ENCODE peak calls at places on chromosomes 5 and 9, in ten cellular contexts. D, V, Y, G, S, H, K, L, A and J are unnamed samples.

GRCh38 chr5:175599210-175599609 is 58.7 kb upstream of the HRH2 start:
- DNase-seq in D (no peak), V (no peak), Y (no peak), G (no peak), S (no peak), H (no peak), K (no peak), L (no peak), A (no peak), J (no peak)

GRCh38 chr5:156971848-156972525 is 9.0 kb upstream of the TIMD4 start:
- DNase-seq in D (no peak), V (no peak), Y (no peak), G (no peak), S (no peak), H (no peak), K (peak), L (no peak), A (no peak), J (no peak)

GRCh38 chr5:41707853-41708603 is 162.2 kb downstream of the OXCT1 start:
- DNase-seq in D (no peak), V (no peak), Y (peak), G (peak), S (peak), H (peak), K (no peak), L (no peak), A (no peak), J (no peak)

GRCh38 chr9:70389642-70390266 is 24.7 kb downstream of the KLF9 start:
- DNase-seq in D (no peak), V (no peak), Y (no peak), G (no peak), S (no peak), H (no peak), K (no peak), L (no peak), A (no peak), J (no peak)

GRCh38 chr9:28073278-28073677 is 500.0 kb upstream of the C9orf72 start:
- DNase-seq in D (no peak), V (no peak), Y (peak), G (peak), S (peak), H (peak), K (no peak), L (peak), A (no peak), J (no peak)

GRCh38 chr9:115212832-115213231 is 94.9 kb upstream of the TNC start:
- DNase-seq in D (no peak), V (no peak), Y (no peak), G (no peak), S (no peak), H (no peak), K (no peak), L (no peak), A (no peak), J (no peak)

GRCh38 chr9:77953590-77953989 is 78.0 kb downstream of the GNAQ start:
- DNase-seq in D (no peak), V (no peak), Y (no peak), G (no peak), S (no peak), H (no peak), K (no peak), L (no peak), A (no peak), J (no peak)

GRCh38 chr5:36373527-36374086 is 71.9 kb upstream of the RANBP3L start:
- DNase-seq in D (no peak), V (peak), Y (no peak), G (peak), S (no peak), H (no peak), K (peak), L (no peak), A (peak), J (no peak)

GRCh38 chr9:6418764-6419163 is 5.8 kb downstream of the UHRF2 start:
- DNase-seq in D (no peak), V (no peak), Y (no peak), G (no peak), S (no peak), H (no peak), K (no peak), L (no peak), A (no peak), J (no peak)

GRCh38 chr5:176341325-176342198 is 20.0 kb downstream of the KIAA1191 start:
- DNase-seq in D (no peak), V (no peak), Y (no peak), G (peak), S (no peak), H (no peak), K (no peak), L (no peak), A (no peak), J (no peak)

GRCh38 chr5:142748568-142749249 is 21.5 kb upstream of the ARHGAP26 start:
- DNase-seq in D (no peak), V (no peak), Y (peak), G (peak), S (peak), H (no peak), K (peak), L (no peak), A (no peak), J (no peak)

GRCh38 chr5:180849827-180850226 is 11.2 kb downstream of the ZFP62 start:
- DNase-seq in D (no peak), V (no peak), Y (no peak), G (no peak), S (no peak), H (no peak), K (no peak), L (no peak), A (no peak), J (no peak)

GRCh38 chr5:180850434-180851078 is 10.5 kb downstream of the ZFP62 start:
- DNase-seq in D (no peak), V (no peak), Y (no peak), G (no peak), S (no peak), H (no peak), K (no peak), L (no peak), A (no peak), J (no peak)

GRCh38 chr5:180847053-180847452 is 14.0 kb downstream of the ZFP62 start:
- DNase-seq in D (no peak), V (no peak), Y (no peak), G (no peak), S (no peak), H (no peak), K (no peak), L (no peak), A (no peak), J (no peak)

GRCh38 chr5:180848265-180848664 is 12.8 kb downstream of the ZFP62 start:
- DNase-seq in D (no peak), V (no peak), Y (no peak), G (no peak), S (no peak), H (no peak), K (no peak), L (no peak), A (no peak), J (no peak)

GRCh38 chr5:180848878-180849277 is 12.2 kb downstream of the ZFP62 start:
- DNase-seq in D (no peak), V (no peak), Y (no peak), G (no peak), S (no peak), H (no peak), K (no peak), L (no peak), A (no peak), J (no peak)
- TF ChIP-seq POLR2AphosphoS5 in D (no peak), V (no peak), Y (no peak), G (no peak), S (no peak), H (no peak), K (no peak), L (no peak), A (no peak), J (no peak)

DNA sequence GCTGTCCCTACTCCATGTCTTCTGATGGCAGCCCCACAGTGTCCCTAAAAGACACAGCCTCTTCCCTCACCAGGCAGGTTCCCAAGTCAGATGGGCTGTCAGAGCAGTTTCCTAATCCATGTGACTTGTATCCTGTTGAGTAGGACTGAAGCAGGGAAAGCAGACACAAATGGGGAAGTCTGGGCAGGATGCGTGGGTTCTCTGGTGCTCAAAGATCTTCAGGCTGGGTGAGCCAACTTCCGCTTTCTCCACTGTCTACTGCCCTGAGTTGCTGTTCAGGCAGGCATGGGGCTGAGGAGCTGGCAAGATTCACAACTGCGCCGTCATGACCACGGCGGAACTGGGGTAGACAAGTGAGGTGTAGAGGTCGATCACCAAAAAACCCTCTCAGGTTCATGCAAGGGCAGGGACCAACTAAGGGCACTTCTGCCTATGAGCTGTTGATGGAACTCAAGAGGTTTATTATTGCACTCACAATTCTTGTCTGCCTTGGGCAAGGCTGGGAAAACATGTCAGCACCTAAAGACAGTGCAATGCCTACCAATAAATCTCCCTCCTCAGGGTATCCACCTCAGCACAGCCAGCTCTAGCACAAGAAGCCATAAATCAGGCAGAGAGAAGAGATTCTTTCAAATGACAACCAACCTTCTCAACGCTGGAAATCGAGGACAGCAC is 83.4 kb downstream of the RAPGEF1 start:
- DNase-seq in D (no peak), V (peak), Y (no peak), G (no peak), S (no peak), H (no peak), K (peak), L (no peak), A (peak), J (no peak)
- TF ChIP-seq POLR2AphosphoS5 in D (no peak), V (peak), Y (no peak), G (no peak), S (no peak), H (no peak), K (peak), L (no peak), A (peak), J (no peak)

GRCh38 chr5:167578977-167579700 is 712.3 kb upstream of the WWC1 start:
- DNase-seq in D (no peak), V (no peak), Y (no peak), G (no peak), S (no peak), H (no peak), K (no peak), L (no peak), A (no peak), J (no peak)
- TF ChIP-seq POLR2AphosphoS5 in D (no peak), V (no peak), Y (no peak), G (no peak), S (no peak), H (no peak), K (no peak), L (no peak), A (no peak), J (no peak)

GRCh38 chr5:149413477-149414210 is 34.6 kb upstream of the IL17B start:
- DNase-seq in D (no peak), V (no peak), Y (no peak), G (no peak), S (no peak), H (no peak), K (no peak), L (no peak), A (no peak), J (no peak)

GRCh38 chr5:149412783-149413476 is 33.8 kb upstream of the IL17B start:
- DNase-seq in D (no peak), V (no peak), Y (no peak), G (no peak), S (no peak), H (no peak), K (no peak), L (no peak), A (no peak), J (no peak)

GRCh38 chr5:149415245-149415967 is 36.3 kb upstream of the IL17B start:
- DNase-seq in D (no peak), V (no peak), Y (no peak), G (no peak), S (no peak), H (no peak), K (no peak), L (no peak), A (no peak), J (no peak)

GRCh38 chr5:149416977-149417713 is 38.1 kb upstream of the IL17B start:
- DNase-seq in D (no peak), V (no peak), Y (peak), G (no peak), S (no peak), H (no peak), K (no peak), L (no peak), A (no peak), J (no peak)

GRCh38 chr5:149414405-149415244 is 35.5 kb upstream of the IL17B start:
- DNase-seq in D (no peak), V (no peak), Y (no peak), G (no peak), S (no peak), H (no peak), K (no peak), L (no peak), A (no peak), J (no peak)
- TF ChIP-seq POLR2AphosphoS5 in D (no peak), V (no peak), Y (no peak), G (no peak), S (no peak), H (no peak), K (no peak), L (no peak), A (peak), J (no peak)

DNA sequence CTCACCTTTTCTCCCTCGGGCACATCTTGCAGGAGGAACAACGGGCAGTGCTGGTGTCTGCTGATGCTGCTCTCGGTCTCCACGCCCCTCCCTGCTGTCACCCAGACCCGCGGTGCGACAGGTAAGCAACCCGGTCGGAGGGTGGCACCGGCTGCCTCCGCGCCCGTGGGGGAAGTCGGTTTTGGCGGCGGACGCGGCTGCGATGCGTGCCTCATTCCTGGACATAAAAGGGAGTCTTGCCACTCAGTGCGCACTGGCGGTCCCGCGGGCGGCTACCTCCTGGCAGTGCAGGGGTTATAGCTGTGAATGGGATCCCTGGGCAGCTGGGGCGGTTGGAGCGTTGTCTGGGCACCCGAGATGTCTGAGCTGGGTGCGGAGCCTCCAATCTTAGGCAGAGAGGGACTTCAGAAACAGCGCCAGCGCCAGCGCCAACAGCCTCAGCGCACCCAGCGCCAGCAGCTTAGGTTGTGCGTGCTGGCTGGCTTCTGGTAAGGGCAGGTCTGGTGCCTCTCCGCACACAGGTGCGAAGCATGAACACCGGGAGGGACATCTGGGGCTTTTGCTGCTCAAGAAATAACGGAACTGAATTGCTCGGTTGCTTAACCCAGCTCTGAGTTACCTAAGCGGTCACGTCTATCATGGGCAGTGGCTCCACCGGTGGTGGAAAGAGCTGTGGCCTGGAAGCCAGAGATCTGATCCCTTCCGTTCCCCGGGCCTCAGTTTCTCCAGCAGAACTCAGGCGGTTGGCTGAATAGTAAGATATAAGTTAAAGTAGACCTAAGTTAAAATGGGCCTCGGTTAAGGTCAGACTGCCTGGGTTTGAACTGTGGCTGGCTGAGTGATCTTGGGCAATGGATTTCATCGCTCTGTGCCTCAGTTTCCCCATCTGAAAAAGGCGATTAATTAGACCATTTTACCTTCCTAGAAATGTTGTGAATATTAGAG is 695 bp downstream of the COL15A1 start:
- DNase-seq in D (no peak), V (peak), Y (peak), G (no peak), S (peak), H (no peak), K (no peak), L (no peak), A (no peak), J (no peak)
- TF ChIP-seq POLR2AphosphoS5 in D (no peak), V (no peak), Y (no peak), G (no peak), S (no peak), H (no peak), K (no peak), L (no peak), A (peak), J (no peak)

DNA sequence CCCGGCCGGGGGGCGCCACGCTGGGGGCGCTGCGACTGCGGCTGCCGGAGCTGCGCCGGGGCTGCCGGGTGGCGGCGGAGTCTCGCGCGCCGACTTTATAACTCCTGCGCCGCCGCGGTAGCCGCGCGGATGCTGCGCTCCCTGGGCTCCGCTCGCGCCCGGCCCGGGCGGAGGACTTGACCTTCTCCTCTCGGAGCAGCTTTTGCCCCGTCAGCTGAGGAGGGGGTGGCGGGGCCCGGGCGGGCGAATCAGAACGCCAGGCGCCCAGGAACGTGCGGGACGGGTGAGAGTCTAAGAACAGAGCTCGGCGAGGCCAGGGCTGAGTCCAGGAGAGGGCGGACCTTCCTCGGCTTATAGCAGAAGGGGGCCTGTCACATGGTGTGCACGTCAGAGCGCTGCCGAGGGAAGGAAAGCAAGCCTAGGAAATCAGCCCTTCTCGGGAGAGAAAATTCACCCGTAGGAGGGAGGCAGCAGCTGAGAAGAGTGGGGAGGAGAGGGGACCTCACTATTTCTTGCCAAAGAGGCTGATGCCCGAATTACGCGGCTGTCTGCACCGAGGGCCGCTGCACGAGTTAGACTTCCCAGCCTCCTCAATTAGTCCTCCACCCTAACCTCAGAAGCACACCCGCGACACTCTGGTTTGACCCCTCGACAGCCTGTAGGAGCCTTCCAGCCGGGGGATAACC is at the start of gene FOXD1:
- DNase-seq in D (no peak), V (no peak), Y (peak), G (peak), S (peak), H (peak), K (peak), L (no peak), A (peak), J (no peak)
- TF ChIP-seq POLR2AphosphoS5 in D (no peak), V (no peak), Y (peak), G (no peak), S (no peak), H (peak), K (no peak), L (peak), A (peak), J (no peak)

GRCh38 chr5:171409164-171410136 is 10.0 kb upstream of the FGF18 start:
- DNase-seq in D (no peak), V (no peak), Y (no peak), G (no peak), S (no peak), H (no peak), K (no peak), L (no peak), A (no peak), J (no peak)

GRCh38 chr5:171413153-171413910 is 6.1 kb upstream of the FGF18 start:
- DNase-seq in D (no peak), V (no peak), Y (no peak), G (no peak), S (no peak), H (no peak), K (no peak), L (no peak), A (no peak), J (no peak)

GRCh38 chr5:171415115-171415730 is 4.2 kb upstream of the FGF18 start:
- DNase-seq in D (no peak), V (no peak), Y (no peak), G (no peak), S (peak), H (no peak), K (no peak), L (no peak), A (peak), J (no peak)

GRCh38 chr5:171416160-171417049 is 3.0 kb upstream of the FGF18 start:
- DNase-seq in D (no peak), V (no peak), Y (no peak), G (no peak), S (no peak), H (no peak), K (no peak), L (no peak), A (peak), J (no peak)

GRCh38 chr5:171412186-171412585 is 7.3 kb upstream of the FGF18 start:
- DNase-seq in D (no peak), V (no peak), Y (no peak), G (no peak), S (no peak), H (no peak), K (no peak), L (no peak), A (no peak), J (no peak)
- TF ChIP-seq POLR2AphosphoS5 in D (no peak), V (peak), Y (no peak), G (no peak), S (peak), H (no peak), K (no peak), L (peak), A (no peak), J (peak)

GRCh38 chr9:120875954-120876841 is 790 bp downstream of the PHF19 start:
- DNase-seq in D (peak), V (peak), Y (peak), G (peak), S (peak), H (peak), K (peak), L (no peak), A (peak), J (peak)
- TF ChIP-seq POLR2AphosphoS5 in D (peak), V (peak), Y (peak), G (no peak), S (peak), H (peak), K (peak), L (peak), A (peak), J (peak)

GRCh38 chr9:13860019-13860418 is 453.9 kb downstream of the NFIB start:
- DNase-seq in D (no peak), V (no peak), Y (no peak), G (no peak), S (no peak), H (no peak), K (no peak), L (no peak), A (no peak), J (no peak)
- TF ChIP-seq POLR2AphosphoS5 in D (no peak), V (no peak), Y (no peak), G (no peak), S (no peak), H (no peak), K (no peak), L (no peak), A (no peak), J (no peak)

DNA sequence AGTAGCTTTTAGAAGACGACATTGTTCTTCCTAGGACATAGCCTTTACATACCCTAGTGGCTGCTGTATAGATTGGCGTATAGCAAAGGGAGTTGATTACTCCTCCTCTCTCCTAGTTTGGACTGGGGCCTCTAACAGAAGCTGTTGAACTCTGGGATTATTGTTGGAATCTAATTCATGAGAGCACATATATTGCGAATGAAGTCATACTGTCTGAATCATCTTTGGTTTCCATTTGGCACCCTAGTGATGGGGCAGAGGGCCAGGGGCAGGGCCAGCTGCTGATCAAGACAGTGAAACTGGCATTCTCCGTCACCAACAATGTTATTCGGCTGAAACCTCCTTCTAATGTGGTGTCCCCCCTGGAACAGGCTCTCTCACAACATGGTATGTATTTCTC is 40.3 kb downstream of the NUP188 start:
- DNase-seq in D (no peak), V (no peak), Y (no peak), G (no peak), S (no peak), H (no peak), K (no peak), L (no peak), A (no peak), J (no peak)
- TF ChIP-seq POLR2AphosphoS5 in D (no peak), V (no peak), Y (peak), G (no peak), S (no peak), H (no peak), K (no peak), L (no peak), A (no peak), J (no peak)